ENCODE peak calls at places on chromosomes 2 and 18, in nine cellular contexts. One of them, this sample, is unnamed.

GRCh38 chr2:207747653-207748560 is 21.8 kb downstream of the FZD5 start:
- DNase-seq in coronary artery: no peak
- DNase-seq in hypothalamus: no peak
- DNase-seq in AG09309: no peak
- DNase-seq in NCI-H69: no peak
- DNase-seq in AG04449: no peak
- DNase-seq in astrocyte of the spinal cord: no peak
- DNase-seq in lower lobe of right lung: no peak
- DNase-seq in stimulated activated CD4-positive, alpha-beta T cell treated with anti-CD3 and anti-CD28 coated beads, TNF-alpha, amount 100 ng/mL, for 24 hours: no peak
- DNase-seq in this sample: no peak

GRCh38 chr2:27309651-27310050 is 1.4 kb upstream of the UCN start:
- DNase-seq in AG09309: no peak
- DNase-seq in NCI-H69: no peak
- DNase-seq in astrocyte of the spinal cord: no peak
- DNase-seq in hypothalamus: no peak
- DNase-seq in coronary artery: no peak
- DNase-seq in stimulated activated CD4-positive, alpha-beta T cell treated with anti-CD3 and anti-CD28 coated beads, TNF-alpha, amount 100 ng/mL, for 24 hours: no peak
- DNase-seq in AG04449: no peak
- DNase-seq in lower lobe of right lung: no peak
- DNase-seq in this sample: no peak

GRCh38 chr2:162297925-162298552 is 20.4 kb downstream of the IFIH1 start:
- DNase-seq in astrocyte of the spinal cord: peak
- DNase-seq in lower lobe of right lung: no peak
- DNase-seq in AG04449: peak
- DNase-seq in coronary artery: no peak
- DNase-seq in stimulated activated CD4-positive, alpha-beta T cell treated with anti-CD3 and anti-CD28 coated beads, TNF-alpha, amount 100 ng/mL, for 24 hours: peak
- DNase-seq in NCI-H69: peak
- DNase-seq in hypothalamus: peak
- DNase-seq in AG09309: peak
- DNase-seq in this sample: no peak

GRCh38 chr18:47992266-47992665 is 61.8 kb upstream of the SMAD2 start:
- DNase-seq in AG04449: no peak
- DNase-seq in AG09309: no peak
- DNase-seq in lower lobe of right lung: no peak
- DNase-seq in coronary artery: no peak
- DNase-seq in astrocyte of the spinal cord: no peak
- DNase-seq in hypothalamus: no peak
- DNase-seq in stimulated activated CD4-positive, alpha-beta T cell treated with anti-CD3 and anti-CD28 coated beads, TNF-alpha, amount 100 ng/mL, for 24 hours: no peak
- DNase-seq in NCI-H69: no peak
- DNase-seq in this sample: no peak

GRCh38 chr2:71884303-71885042 is 263.2 kb downstream of the CYP26B1 start:
- DNase-seq in astrocyte of the spinal cord: peak
- DNase-seq in lower lobe of right lung: no peak
- DNase-seq in NCI-H69: peak
- DNase-seq in AG04449: no peak
- DNase-seq in stimulated activated CD4-positive, alpha-beta T cell treated with anti-CD3 and anti-CD28 coated beads, TNF-alpha, amount 100 ng/mL, for 24 hours: no peak
- DNase-seq in coronary artery: peak
- DNase-seq in AG09309: peak
- DNase-seq in hypothalamus: no peak
- DNase-seq in this sample: no peak

GRCh38 chr2:157194097-157194688 is 63.3 kb upstream of the GALNT5 start:
- DNase-seq in AG04449: no peak
- DNase-seq in lower lobe of right lung: no peak
- DNase-seq in AG09309: peak
- DNase-seq in astrocyte of the spinal cord: peak
- DNase-seq in NCI-H69: peak
- DNase-seq in stimulated activated CD4-positive, alpha-beta T cell treated with anti-CD3 and anti-CD28 coated beads, TNF-alpha, amount 100 ng/mL, for 24 hours: no peak
- DNase-seq in coronary artery: no peak
- DNase-seq in hypothalamus: no peak
- DNase-seq in this sample: no peak

GRCh38 chr18:49697757-49698595 is 115.4 kb downstream of the ACAA2 start:
- DNase-seq in NCI-H69: peak
- DNase-seq in AG04449: no peak
- DNase-seq in astrocyte of the spinal cord: peak
- DNase-seq in coronary artery: no peak
- DNase-seq in stimulated activated CD4-positive, alpha-beta T cell treated with anti-CD3 and anti-CD28 coated beads, TNF-alpha, amount 100 ng/mL, for 24 hours: no peak
- DNase-seq in lower lobe of right lung: peak
- DNase-seq in AG09309: no peak
- DNase-seq in hypothalamus: no peak
- DNase-seq in this sample: no peak

GRCh38 chr2:127400897-127401756 is 13.4 kb upstream of the MAP3K2 start:
- DNase-seq in stimulated activated CD4-positive, alpha-beta T cell treated with anti-CD3 and anti-CD28 coated beads, TNF-alpha, amount 100 ng/mL, for 24 hours: no peak
- DNase-seq in lower lobe of right lung: peak
- DNase-seq in astrocyte of the spinal cord: peak
- DNase-seq in AG09309: no peak
- DNase-seq in coronary artery: no peak
- DNase-seq in AG04449: no peak
- DNase-seq in NCI-H69: no peak
- DNase-seq in hypothalamus: no peak
- DNase-seq in this sample: no peak

GRCh38 chr2:4499316-4499715 is 795.9 kb downstream of the DCDC2C start:
- DNase-seq in coronary artery: no peak
- DNase-seq in stimulated activated CD4-positive, alpha-beta T cell treated with anti-CD3 and anti-CD28 coated beads, TNF-alpha, amount 100 ng/mL, for 24 hours: no peak
- DNase-seq in lower lobe of right lung: no peak
- DNase-seq in AG09309: no peak
- DNase-seq in NCI-H69: peak
- DNase-seq in astrocyte of the spinal cord: no peak
- DNase-seq in AG04449: no peak
- DNase-seq in hypothalamus: no peak
- DNase-seq in this sample: no peak

GRCh38 chr2:145743016-145743415 is 1223.1 kb upstream of the ZEB2 start:
- DNase-seq in AG04449: no peak
- DNase-seq in lower lobe of right lung: no peak
- DNase-seq in AG09309: no peak
- DNase-seq in NCI-H69: no peak
- DNase-seq in coronary artery: no peak
- DNase-seq in stimulated activated CD4-positive, alpha-beta T cell treated with anti-CD3 and anti-CD28 coated beads, TNF-alpha, amount 100 ng/mL, for 24 hours: no peak
- DNase-seq in astrocyte of the spinal cord: no peak
- DNase-seq in hypothalamus: no peak
- DNase-seq in this sample: no peak

GRCh38 chr2:186590538-186591441 is 934 bp downstream of the ITGAV start:
- DNase-seq in AG09309: no peak
- DNase-seq in coronary artery: no peak
- DNase-seq in lower lobe of right lung: no peak
- DNase-seq in AG04449: no peak
- DNase-seq in NCI-H69: peak
- DNase-seq in hypothalamus: no peak
- DNase-seq in stimulated activated CD4-positive, alpha-beta T cell treated with anti-CD3 and anti-CD28 coated beads, TNF-alpha, amount 100 ng/mL, for 24 hours: no peak
- DNase-seq in astrocyte of the spinal cord: peak
- DNase-seq in this sample: no peak

GRCh38 chr2:69253893-69254292 is 133.1 kb downstream of the GFPT1 start:
- DNase-seq in astrocyte of the spinal cord: peak
- DNase-seq in NCI-H69: no peak
- DNase-seq in AG04449: peak
- DNase-seq in lower lobe of right lung: no peak
- DNase-seq in AG09309: peak
- DNase-seq in stimulated activated CD4-positive, alpha-beta T cell treated with anti-CD3 and anti-CD28 coated beads, TNF-alpha, amount 100 ng/mL, for 24 hours: no peak
- DNase-seq in hypothalamus: no peak
- DNase-seq in coronary artery: peak
- DNase-seq in this sample: no peak

GRCh38 chr2:1658394-1659151 is 85.7 kb downstream of the PXDN start:
- DNase-seq in hypothalamus: no peak
- DNase-seq in AG04449: no peak
- DNase-seq in astrocyte of the spinal cord: no peak
- DNase-seq in lower lobe of right lung: no peak
- DNase-seq in AG09309: no peak
- DNase-seq in coronary artery: peak
- DNase-seq in NCI-H69: no peak
- DNase-seq in stimulated activated CD4-positive, alpha-beta T cell treated with anti-CD3 and anti-CD28 coated beads, TNF-alpha, amount 100 ng/mL, for 24 hours: no peak
- DNase-seq in this sample: no peak

GRCh38 chr2:131828164-131828561 is 300.5 kb downstream of the CCDC74A start:
- DNase-seq in coronary artery: no peak
- DNase-seq in AG09309: no peak
- DNase-seq in AG04449: no peak
- DNase-seq in lower lobe of right lung: no peak
- DNase-seq in astrocyte of the spinal cord: no peak
- DNase-seq in hypothalamus: no peak
- DNase-seq in NCI-H69: no peak
- DNase-seq in stimulated activated CD4-positive, alpha-beta T cell treated with anti-CD3 and anti-CD28 coated beads, TNF-alpha, amount 100 ng/mL, for 24 hours: no peak
- DNase-seq in this sample: no peak

This sample was measured in right lobe of liver.